ENCODE peak calls at places on chromosomes 4 and X, in ten cellular contexts. One of them, this sample, is unnamed. For H3K27me3 and H3K36me3, the result is how much of the 10 kb centered on the place peaks cover.

GRCh38 chrX:153488231-153488914 is 6.4 kb upstream of the BGN start:
- DNase-seq in BE2C: no peak
- DNase-seq in SJSA1: no peak
- DNase-seq in Caco-2: peak
- DNase-seq in effector memory CD4-positive, alpha-beta T cell: no peak
- DNase-seq in hepatocyte: peak
- DNase-seq in IMR-90: peak
- DNase-seq in esophagus squamous epithelium: no peak
- DNase-seq in heart right ventricle: peak
- DNase-seq in uterus: no peak
- DNase-seq in this sample: peak

GRCh38 chr4:53686521-53686920 is 95.2 kb upstream of the LNX1 start:
- DNase-seq in SJSA1: no peak
- DNase-seq in IMR-90: peak
- DNase-seq in esophagus squamous epithelium: no peak
- DNase-seq in effector memory CD4-positive, alpha-beta T cell: no peak
- DNase-seq in uterus: no peak
- DNase-seq in heart right ventricle: no peak
- DNase-seq in hepatocyte: no peak
- DNase-seq in Caco-2: no peak
- DNase-seq in BE2C: no peak
- DNase-seq in this sample: no peak

GRCh38 chr4:137694138-137694537 is 161.8 kb upstream of the PCDH18 start:
- DNase-seq in effector memory CD4-positive, alpha-beta T cell: no peak
- DNase-seq in Caco-2: no peak
- DNase-seq in BE2C: no peak
- DNase-seq in uterus: peak
- DNase-seq in SJSA1: no peak
- DNase-seq in esophagus squamous epithelium: no peak
- DNase-seq in hepatocyte: no peak
- DNase-seq in IMR-90: no peak
- DNase-seq in heart right ventricle: peak
- DNase-seq in this sample: peak

GRCh38 chr4:123055943-123056342 is 133.5 kb upstream of the NUDT6 start:
- DNase-seq in hepatocyte: no peak
- DNase-seq in effector memory CD4-positive, alpha-beta T cell: no peak
- DNase-seq in IMR-90: peak
- DNase-seq in uterus: no peak
- DNase-seq in Caco-2: no peak
- DNase-seq in SJSA1: peak
- DNase-seq in BE2C: no peak
- DNase-seq in heart right ventricle: no peak
- DNase-seq in esophagus squamous epithelium: no peak
- DNase-seq in this sample: no peak

GRCh38 chr4:41361831-41362646 is 105.3 kb downstream of the UCHL1 start:
- DNase-seq in heart right ventricle: no peak
- DNase-seq in effector memory CD4-positive, alpha-beta T cell: no peak
- DNase-seq in esophagus squamous epithelium: no peak
- DNase-seq in BE2C: peak
- DNase-seq in IMR-90: no peak
- DNase-seq in hepatocyte: no peak
- DNase-seq in Caco-2: no peak
- DNase-seq in uterus: no peak
- DNase-seq in SJSA1: peak
- DNase-seq in this sample: no peak

GRCh38 chrX:1496076-1496475 is 40.9 kb downstream of the P2RY8 start:
- DNase-seq in Caco-2: no peak
- DNase-seq in SJSA1: no peak
- DNase-seq in heart right ventricle: no peak
- DNase-seq in uterus: no peak
- DNase-seq in esophagus squamous epithelium: no peak
- DNase-seq in hepatocyte: no peak
- DNase-seq in BE2C: no peak
- DNase-seq in IMR-90: no peak
- DNase-seq in effector memory CD4-positive, alpha-beta T cell: no peak
- DNase-seq in this sample: no peak

GRCh38 chrX:103624111-103624510 is 4.7 kb upstream of the TCEAL1 start:
- DNase-seq in Caco-2: no peak
- DNase-seq in SJSA1: no peak
- DNase-seq in esophagus squamous epithelium: no peak
- DNase-seq in IMR-90: no peak
- DNase-seq in BE2C: no peak
- DNase-seq in effector memory CD4-positive, alpha-beta T cell: no peak
- DNase-seq in uterus: peak
- DNase-seq in heart right ventricle: no peak
- DNase-seq in hepatocyte: no peak
- DNase-seq in this sample: no peak

GRCh38 chr4:156291317-156291716 is 337.7 kb upstream of the CTSO start:
- DNase-seq in BE2C: no peak
- DNase-seq in SJSA1: no peak
- DNase-seq in esophagus squamous epithelium: no peak
- DNase-seq in hepatocyte: peak
- DNase-seq in Caco-2: peak
- DNase-seq in effector memory CD4-positive, alpha-beta T cell: no peak
- DNase-seq in IMR-90: peak
- DNase-seq in heart right ventricle: no peak
- DNase-seq in uterus: no peak
- DNase-seq in this sample: peak

GRCh38 chrX:57951666-57952319 is 41.5 kb upstream of the ZXDA start:
- DNase-seq in esophagus squamous epithelium: no peak
- DNase-seq in SJSA1: no peak
- DNase-seq in BE2C: no peak
- DNase-seq in Caco-2: no peak
- DNase-seq in IMR-90: no peak
- DNase-seq in heart right ventricle: peak
- DNase-seq in effector memory CD4-positive, alpha-beta T cell: no peak
- DNase-seq in hepatocyte: no peak
- DNase-seq in uterus: no peak
- DNase-seq in this sample: no peak

GRCh38 chr4:112523008-112523440 is 7.0 kb upstream of the NEUROG2 start:
- DNase-seq in BE2C: peak
- DNase-seq in IMR-90: peak
- DNase-seq in heart right ventricle: no peak
- DNase-seq in hepatocyte: peak
- DNase-seq in SJSA1: peak
- DNase-seq in effector memory CD4-positive, alpha-beta T cell: no peak
- DNase-seq in uterus: no peak
- DNase-seq in Caco-2: no peak
- DNase-seq in esophagus squamous epithelium: no peak
- DNase-seq in this sample: peak

GRCh38 chrX:1534321-1535168 is 2.4 kb downstream of the P2RY8 start:
- DNase-seq in effector memory CD4-positive, alpha-beta T cell: no peak
- DNase-seq in esophagus squamous epithelium: no peak
- DNase-seq in Caco-2: no peak
- DNase-seq in IMR-90: no peak
- DNase-seq in BE2C: no peak
- DNase-seq in heart right ventricle: no peak
- DNase-seq in hepatocyte: no peak
- DNase-seq in SJSA1: no peak
- DNase-seq in uterus: no peak
- DNase-seq in this sample: no peak

GRCh38 chr4:41204400-41204978 is 9.9 kb downstream of the APBB2 start:
- DNase-seq in effector memory CD4-positive, alpha-beta T cell: no peak
- DNase-seq in SJSA1: peak
- DNase-seq in esophagus squamous epithelium: no peak
- DNase-seq in Caco-2: no peak
- DNase-seq in heart right ventricle: peak
- DNase-seq in uterus: peak
- DNase-seq in BE2C: no peak
- DNase-seq in IMR-90: peak
- DNase-seq in hepatocyte: no peak
- DNase-seq in this sample: peak

GRCh38 chrX:98548550-98548949 is 1664.8 kb downstream of the RPA4 start:
- DNase-seq in heart right ventricle: no peak
- DNase-seq in hepatocyte: no peak
- DNase-seq in BE2C: no peak
- DNase-seq in esophagus squamous epithelium: no peak
- DNase-seq in IMR-90: no peak
- DNase-seq in SJSA1: no peak
- DNase-seq in uterus: no peak
- DNase-seq in effector memory CD4-positive, alpha-beta T cell: no peak
- DNase-seq in Caco-2: no peak
- DNase-seq in this sample: no peak

GRCh38 chr4:73740353-73740778 is at the start of gene CXCL8:
- DNase-seq in heart right ventricle: peak
- DNase-seq in effector memory CD4-positive, alpha-beta T cell: no peak
- DNase-seq in BE2C: no peak
- DNase-seq in hepatocyte: peak
- DNase-seq in IMR-90: peak
- DNase-seq in Caco-2: no peak
- DNase-seq in uterus: no peak
- DNase-seq in esophagus squamous epithelium: no peak
- DNase-seq in SJSA1: peak
- DNase-seq in this sample: peak

GRCh38 chrX:67700607-67701006 is 156.8 kb downstream of the AR start:
- DNase-seq in effector memory CD4-positive, alpha-beta T cell: no peak
- DNase-seq in esophagus squamous epithelium: no peak
- DNase-seq in uterus: no peak
- DNase-seq in heart right ventricle: no peak
- DNase-seq in IMR-90: no peak
- DNase-seq in SJSA1: no peak
- DNase-seq in hepatocyte: no peak
- DNase-seq in BE2C: no peak
- DNase-seq in Caco-2: no peak
- DNase-seq in this sample: no peak

GRCh38 chr4:147355849-147356248 is 125.0 kb upstream of the EDNRA start:
- DNase-seq in IMR-90: peak
- DNase-seq in hepatocyte: no peak
- DNase-seq in effector memory CD4-positive, alpha-beta T cell: no peak
- DNase-seq in Caco-2: no peak
- DNase-seq in SJSA1: peak
- DNase-seq in uterus: no peak
- DNase-seq in esophagus squamous epithelium: no peak
- DNase-seq in heart right ventricle: no peak
- DNase-seq in BE2C: no peak
- DNase-seq in this sample: peak

GRCh38 chrX:112630187-112630586 is 49.6 kb downstream of the LHFPL1 start:
- DNase-seq in uterus: no peak
- DNase-seq in SJSA1: no peak
- DNase-seq in effector memory CD4-positive, alpha-beta T cell: no peak
- DNase-seq in heart right ventricle: no peak
- DNase-seq in BE2C: no peak
- DNase-seq in hepatocyte: no peak
- DNase-seq in esophagus squamous epithelium: no peak
- DNase-seq in Caco-2: no peak
- DNase-seq in IMR-90: no peak
- DNase-seq in this sample: no peak

GRCh38 chrX:128619490-128619889 is 567.3 kb upstream of the ACTRT1 start:
- DNase-seq in hepatocyte: no peak
- DNase-seq in IMR-90: no peak
- DNase-seq in BE2C: no peak
- DNase-seq in Caco-2: no peak
- DNase-seq in SJSA1: no peak
- DNase-seq in uterus: no peak
- DNase-seq in effector memory CD4-positive, alpha-beta T cell: no peak
- DNase-seq in heart right ventricle: no peak
- DNase-seq in esophagus squamous epithelium: no peak
- DNase-seq in this sample: no peak

GRCh38 chr4:98469776-98470175 is 188.6 kb downstream of the TSPAN5 start:
- DNase-seq in uterus: no peak
- DNase-seq in IMR-90: peak
- DNase-seq in effector memory CD4-positive, alpha-beta T cell: no peak
- DNase-seq in esophagus squamous epithelium: no peak
- DNase-seq in heart right ventricle: no peak
- DNase-seq in hepatocyte: no peak
- DNase-seq in BE2C: no peak
- DNase-seq in Caco-2: no peak
- DNase-seq in SJSA1: no peak
- DNase-seq in this sample: no peak

GRCh38 chrX:31483336-31483735 is 411.5 kb upstream of the FTHL17 start:
- DNase-seq in Caco-2: no peak
- DNase-seq in SJSA1: peak
- DNase-seq in esophagus squamous epithelium: no peak
- DNase-seq in IMR-90: peak
- DNase-seq in hepatocyte: no peak
- DNase-seq in effector memory CD4-positive, alpha-beta T cell: no peak
- DNase-seq in uterus: no peak
- DNase-seq in BE2C: no peak
- DNase-seq in heart right ventricle: no peak
- DNase-seq in this sample: peak

GRCh38 chrX:57929373-57929772 is 19.1 kb upstream of the ZXDA start:
- DNase-seq in SJSA1: no peak
- DNase-seq in uterus: no peak
- DNase-seq in hepatocyte: no peak
- DNase-seq in Caco-2: peak
- DNase-seq in BE2C: no peak
- DNase-seq in IMR-90: peak
- DNase-seq in heart right ventricle: no peak
- DNase-seq in effector memory CD4-positive, alpha-beta T cell: no peak
- DNase-seq in esophagus squamous epithelium: no peak
- DNase-seq in this sample: no peak

GRCh38 chr4:1459081-1459480 is 52.8 kb upstream of the NKX1-1 start:
- DNase-seq in SJSA1: no peak
- DNase-seq in IMR-90: no peak
- DNase-seq in heart right ventricle: no peak
- DNase-seq in esophagus squamous epithelium: no peak
- DNase-seq in effector memory CD4-positive, alpha-beta T cell: no peak
- DNase-seq in hepatocyte: no peak
- DNase-seq in Caco-2: no peak
- DNase-seq in BE2C: no peak
- DNase-seq in uterus: no peak
- DNase-seq in this sample: no peak
- H3K27me3 ChIP-seq in SJSA1: under half
- H3K27me3 ChIP-seq in IMR-90: half or more
- H3K27me3 ChIP-seq in heart right ventricle: half or more
- H3K27me3 ChIP-seq in esophagus squamous epithelium: under half
- H3K27me3 ChIP-seq in effector memory CD4-positive, alpha-beta T cell: under half
- H3K27me3 ChIP-seq in hepatocyte: under half
- H3K27me3 ChIP-seq in Caco-2: under half
- H3K27me3 ChIP-seq in BE2C: under half
- H3K27me3 ChIP-seq in uterus: under half
- H3K27me3 ChIP-seq in this sample: under half

GRCh38 chrX:133444196-133444595 is 28.9 kb upstream of the GPC4 start:
- DNase-seq in effector memory CD4-positive, alpha-beta T cell: no peak
- DNase-seq in uterus: no peak
- DNase-seq in hepatocyte: no peak
- DNase-seq in Caco-2: no peak
- DNase-seq in SJSA1: no peak
- DNase-seq in BE2C: no peak
- DNase-seq in IMR-90: no peak
- DNase-seq in esophagus squamous epithelium: no peak
- DNase-seq in heart right ventricle: no peak
- DNase-seq in this sample: no peak
- H3K4me3 ChIP-seq in effector memory CD4-positive, alpha-beta T cell: no peak
- H3K4me3 ChIP-seq in uterus: no peak
- H3K4me3 ChIP-seq in hepatocyte: no peak
- H3K4me3 ChIP-seq in Caco-2: no peak
- H3K4me3 ChIP-seq in SJSA1: no peak
- H3K4me3 ChIP-seq in BE2C: no peak
- H3K4me3 ChIP-seq in IMR-90: no peak
- H3K4me3 ChIP-seq in esophagus squamous epithelium: no peak
- H3K4me3 ChIP-seq in heart right ventricle: no peak
- H3K4me3 ChIP-seq in this sample: no peak

GRCh38 chr4:892780-893179 is 39.3 kb downstream of the GAK start:
- DNase-seq in effector memory CD4-positive, alpha-beta T cell: no peak
- DNase-seq in Caco-2: no peak
- DNase-seq in IMR-90: no peak
- DNase-seq in BE2C: no peak
- DNase-seq in hepatocyte: no peak
- DNase-seq in SJSA1: no peak
- DNase-seq in heart right ventricle: no peak
- DNase-seq in uterus: no peak
- DNase-seq in esophagus squamous epithelium: no peak
- DNase-seq in this sample: no peak
- H3K36me3 ChIP-seq in effector memory CD4-positive, alpha-beta T cell: half or more
- H3K36me3 ChIP-seq in Caco-2: under half
- H3K36me3 ChIP-seq in IMR-90: half or more
- H3K36me3 ChIP-seq in BE2C: under half
- H3K36me3 ChIP-seq in hepatocyte: under half
- H3K36me3 ChIP-seq in SJSA1: under half
- H3K36me3 ChIP-seq in heart right ventricle: half or more
- H3K36me3 ChIP-seq in uterus: under half
- H3K36me3 ChIP-seq in esophagus squamous epithelium: half or more
- H3K36me3 ChIP-seq in this sample: under half

GRCh38 chr4:48489683-48490011 is 405 bp upstream of the ZAR1 start:
- DNase-seq in SJSA1: no peak
- DNase-seq in BE2C: no peak
- DNase-seq in uterus: no peak
- DNase-seq in hepatocyte: no peak
- DNase-seq in IMR-90: no peak
- DNase-seq in esophagus squamous epithelium: no peak
- DNase-seq in effector memory CD4-positive, alpha-beta T cell: no peak
- DNase-seq in heart right ventricle: no peak
- DNase-seq in Caco-2: no peak
- DNase-seq in this sample: no peak
- H3K27me3 ChIP-seq in SJSA1: under half
- H3K27me3 ChIP-seq in BE2C: under half
- H3K27me3 ChIP-seq in uterus: under half
- H3K27me3 ChIP-seq in hepatocyte: half or more
- H3K27me3 ChIP-seq in IMR-90: half or more
- H3K27me3 ChIP-seq in esophagus squamous epithelium: under half
- H3K27me3 ChIP-seq in effector memory CD4-positive, alpha-beta T cell: under half
- H3K27me3 ChIP-seq in heart right ventricle: half or more
- H3K27me3 ChIP-seq in Caco-2: under half
- H3K27me3 ChIP-seq in this sample: under half